ENCODE peak calls at places on chromosomes 13 and 19, in five cellular contexts. Z, F, S, K and Y are unnamed samples.

GRCh38 chr13:35925669-35926068 is 205.5 kb downstream of the DCLK1 start:
- DNase-seq in Z (no peak), F (no peak), S (no peak), K (no peak), Y (no peak)

GRCh38 chr13:42392706-42393572 is 121.0 kb downstream of the AKAP11 start:
- DNase-seq in Z (no peak), F (no peak), S (no peak), K (no peak), Y (peak)

GRCh38 chr19:50556236-50557008 is 11.8 kb downstream of the LRRC4B start:
- DNase-seq in Z (peak), F (peak), S (peak), K (peak), Y (peak)

GRCh38 chr13:27696731-27697130 is 75.0 kb downstream of the POLR1D start:
- DNase-seq in Z (no peak), F (no peak), S (no peak), K (no peak), Y (no peak)

GRCh38 chr19:48290341-48290922 is 20.6 kb downstream of the ZNF114 start:
- DNase-seq in Z (no peak), F (peak), S (no peak), K (no peak), Y (no peak)

GRCh38 chr19:55304279-55304978 is 20.6 kb downstream of the BRSK1 start:
- DNase-seq in Z (no peak), F (peak), S (no peak), K (no peak), Y (no peak)

GRCh38 chr19:35350591-35350990 is 2.9 kb downstream of the FFAR1 start:
- DNase-seq in Z (no peak), F (no peak), S (no peak), K (no peak), Y (no peak)

GRCh38 chr13:39656325-39656677 is 839 bp downstream of the COG6 start:
- DNase-seq in Z (no peak), F (peak), S (no peak), K (no peak), Y (no peak)

GRCh38 chr13:74135306-74136088 is 1.3 kb upstream of the KLF12 start:
- DNase-seq in Z (no peak), F (peak), S (peak), K (peak), Y (no peak)

GRCh38 chr13:30191491-30192100 is 115.8 kb downstream of the KATNAL1 start:
- DNase-seq in Z (no peak), F (peak), S (no peak), K (no peak), Y (no peak)

GRCh38 chr13:31742102-31742695 is 2.9 kb downstream of the RXFP2 start:
- DNase-seq in Z (peak), F (peak), S (peak), K (peak), Y (peak)

GRCh38 chr19:10566408-10566657 is 523 bp upstream of the KRI1 start:
- DNase-seq in Z (no peak), F (no peak), S (no peak), K (no peak), Y (no peak)

GRCh38 chr19:10567696-10568443 is 909 bp downstream of the CDKN2D start:
- DNase-seq in Z (no peak), F (peak), S (no peak), K (no peak), Y (no peak)

GRCh38 chr19:10568444-10568825 is 344 bp downstream of the CDKN2D start:
- DNase-seq in Z (no peak), F (peak), S (peak), K (peak), Y (no peak)

GRCh38 chr19:10565567-10566407 is at the start of gene KRI1:
- DNase-seq in Z (peak), F (peak), S (peak), K (peak), Y (peak)

GRCh38 chr19:10566658-10567410 is 1.0 kb upstream of the KRI1 start:
- DNase-seq in Z (no peak), F (peak), S (no peak), K (peak), Y (no peak)
- H3K4me3 ChIP-seq in Z (peak), F (peak), S (peak), K (peak), Y (peak)

GRCh38 chr19:41933131-41933458 is 4.8 kb upstream of the ERFL start:
- DNase-seq in Z (no peak), F (peak), S (no peak), K (no peak), Y (no peak)
- H3K4me3 ChIP-seq in Z (no peak), F (no peak), S (no peak), K (no peak), Y (no peak)

DNA sequence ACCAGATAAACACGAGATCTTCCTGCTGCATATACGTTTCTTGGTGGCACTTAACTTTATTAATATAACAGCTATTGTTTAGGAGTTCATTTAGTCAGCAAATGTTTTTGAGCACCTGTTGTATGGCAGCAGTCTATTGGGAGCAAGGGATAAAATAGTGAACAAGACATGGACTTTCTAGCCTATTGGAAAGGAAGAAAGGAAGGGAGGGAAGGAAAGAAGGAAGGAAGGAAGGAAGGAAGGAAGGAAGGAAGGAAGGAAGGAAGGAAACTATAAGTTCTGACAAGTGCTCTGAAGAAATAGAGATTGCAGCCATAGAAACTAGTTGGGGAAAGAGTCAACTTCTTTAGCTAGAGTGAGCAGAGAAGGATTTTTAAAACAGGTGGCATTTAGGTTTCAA is 149.1 kb upstream of the STARD13 start:
- DNase-seq in Z (no peak), F (no peak), S (no peak), K (no peak), Y (no peak)
- H3K4me3 ChIP-seq in Z (no peak), F (no peak), S (no peak), K (no peak), Y (no peak)

GRCh38 chr13:72383646-72384045 is 343.8 kb downstream of the MZT1 start:
- DNase-seq in Z (no peak), F (no peak), S (no peak), K (no peak), Y (no peak)
- H3K4me3 ChIP-seq in Z (no peak), F (no peak), S (no peak), K (no peak), Y (no peak)

GRCh38 chr13:96086736-96087135 is 3.2 kb upstream of the HS6ST3 start:
- DNase-seq in Z (no peak), F (no peak), S (no peak), K (no peak), Y (no peak)
- H3K4me3 ChIP-seq in Z (no peak), F (no peak), S (no peak), K (no peak), Y (no peak)

DNA sequence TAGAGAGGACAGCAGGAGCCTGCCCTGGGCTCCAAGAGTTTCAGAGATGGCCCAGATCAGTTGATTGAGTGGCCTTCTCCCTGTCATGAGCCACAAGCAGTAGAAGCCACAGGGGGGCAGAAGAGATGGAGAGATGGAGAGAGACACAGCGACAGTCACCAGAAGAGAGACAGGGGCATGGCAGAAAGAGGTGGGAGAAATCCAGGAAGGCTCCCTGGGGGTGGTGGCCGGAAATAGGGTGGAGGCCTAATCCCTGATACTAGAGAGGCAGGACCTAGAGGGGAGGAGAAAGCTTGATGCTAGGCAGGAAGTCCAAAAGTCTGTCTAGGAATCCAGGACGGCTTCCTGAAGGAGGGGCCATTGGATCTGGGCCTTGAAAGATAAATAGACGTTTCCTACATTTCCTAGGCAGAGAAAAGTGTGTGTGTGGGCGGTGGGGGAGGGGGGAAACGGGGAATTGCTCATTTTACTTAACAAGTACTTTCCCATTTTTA is 9.6 kb upstream of the TPM4 start:
- DNase-seq in Z (no peak), F (peak), S (peak), K (no peak), Y (peak)
- H3K4me3 ChIP-seq in Z (no peak), F (no peak), S (no peak), K (no peak), Y (no peak)

DNA sequence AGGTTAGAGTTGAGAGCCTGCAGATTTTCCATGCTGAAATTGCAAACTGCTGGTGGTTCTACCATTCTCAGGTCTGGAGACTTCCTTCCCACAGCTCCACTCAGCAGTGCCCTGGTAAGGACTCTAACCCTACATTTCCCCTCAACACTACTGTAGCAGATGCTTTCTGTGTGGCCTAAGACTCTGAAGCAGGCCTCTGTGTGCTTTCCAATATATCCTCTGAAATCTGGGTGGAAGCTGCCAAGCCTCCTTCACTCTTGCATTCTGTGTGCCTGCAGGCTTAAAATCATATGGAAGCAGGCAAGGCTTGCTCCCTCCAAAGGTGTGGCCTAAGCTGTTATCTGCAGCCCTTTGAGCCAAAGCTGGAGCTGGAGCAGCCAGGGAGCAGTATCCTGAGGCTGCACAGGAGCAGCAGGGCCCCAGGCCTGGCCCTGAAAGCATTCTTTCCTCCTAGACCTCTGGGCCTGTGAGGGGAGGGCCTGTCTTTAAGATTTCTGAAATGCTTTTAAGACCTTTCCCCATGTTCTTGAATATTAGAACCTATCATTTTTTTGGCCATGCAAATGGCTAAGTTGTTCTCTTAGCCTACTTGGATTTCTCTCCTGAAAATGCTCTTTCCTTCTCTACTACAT is 134.1 kb upstream of the TSHZ3 start:
- DNase-seq in Z (no peak), F (no peak), S (no peak), K (no peak), Y (no peak)
- H3K4me3 ChIP-seq in Z (no peak), F (no peak), S (no peak), K (no peak), Y (no peak)

GRCh38 chr19:12779162-12779993 is 4.0 kb upstream of the HOOK2 start:
- DNase-seq in Z (no peak), F (peak), S (peak), K (no peak), Y (no peak)
- H3K4me3 ChIP-seq in Z (peak), F (peak), S (peak), K (no peak), Y (peak)